ENCODE peak calls at places on chromosomes 5 and 9, in seven cellular contexts. Y, K, B, L, O, J and W are unnamed samples.

GRCh38 chr5:127088226-127088625 is 14.9 kb upstream of the C5orf63 start:
- DNase-seq in Y (no peak), K (no peak), B (no peak), L (no peak), O (no peak), J (no peak), W (no peak)

GRCh38 chr5:115086473-115086872 is 83.2 kb downstream of the TRIM36 start:
- DNase-seq in Y (no peak), K (no peak), B (no peak), L (no peak), O (no peak), J (no peak), W (no peak)

GRCh38 chr5:125408582-125409069 is 662.2 kb upstream of the ZNF608 start:
- DNase-seq in Y (no peak), K (no peak), B (peak; percentile 27), L (no peak), O (no peak), J (no peak), W (no peak)

GRCh38 chr5:16582081-16582480 is 34.7 kb downstream of the RETREG1 start:
- DNase-seq in Y (no peak), K (no peak), B (no peak), L (no peak), O (no peak), J (no peak), W (no peak)

GRCh38 chr9:93969328-93969661 is 14.1 kb upstream of the BARX1 start:
- DNase-seq in Y (no peak), K (no peak), B (no peak), L (no peak), O (no peak), J (no peak), W (no peak)

GRCh38 chr5:178227929-178228328 is 4.7 kb downstream of the PHYKPL start:
- DNase-seq in Y (no peak), K (no peak), B (no peak), L (no peak), O (no peak), J (no peak), W (no peak)

GRCh38 chr9:68648971-68649370 is 56.1 kb upstream of the PIP5K1B start:
- DNase-seq in Y (no peak), K (no peak), B (no peak), L (no peak), O (no peak), J (no peak), W (no peak)

GRCh38 chr9:33287087-33287490 is 3.2 kb upstream of the NFX1 start:
- DNase-seq in Y (peak; percentile 65), K (peak; percentile 42), B (peak; percentile 46), L (peak; percentile 67), O (peak; percentile 43), J (no peak), W (peak; percentile 82)

GRCh38 chr5:66540078-66540477 is 56.1 kb upstream of the MAST4 start:
- DNase-seq in Y (no peak), K (no peak), B (no peak), L (no peak), O (no peak), J (no peak), W (no peak)

GRCh38 chr5:13987843-13988464 is 43.5 kb upstream of the DNAH5 start:
- DNase-seq in Y (peak; percentile 73), K (peak; percentile 69), B (peak; percentile 42), L (peak; percentile 37), O (peak; percentile 60), J (no peak), W (peak; percentile 63)

GRCh38 chr5:13989832-13990231 is 45.3 kb upstream of the DNAH5 start:
- DNase-seq in Y (no peak), K (no peak), B (no peak), L (no peak), O (no peak), J (no peak), W (no peak)

GRCh38 chr5:13992795-13993194 is 48.3 kb upstream of the DNAH5 start:
- DNase-seq in Y (no peak), K (no peak), B (no peak), L (no peak), O (no peak), J (no peak), W (no peak)

GRCh38 chr5:13991365-13991764 is 46.9 kb upstream of the DNAH5 start:
- DNase-seq in Y (no peak), K (no peak), B (no peak), L (no peak), O (no peak), J (no peak), W (no peak)

DNA sequence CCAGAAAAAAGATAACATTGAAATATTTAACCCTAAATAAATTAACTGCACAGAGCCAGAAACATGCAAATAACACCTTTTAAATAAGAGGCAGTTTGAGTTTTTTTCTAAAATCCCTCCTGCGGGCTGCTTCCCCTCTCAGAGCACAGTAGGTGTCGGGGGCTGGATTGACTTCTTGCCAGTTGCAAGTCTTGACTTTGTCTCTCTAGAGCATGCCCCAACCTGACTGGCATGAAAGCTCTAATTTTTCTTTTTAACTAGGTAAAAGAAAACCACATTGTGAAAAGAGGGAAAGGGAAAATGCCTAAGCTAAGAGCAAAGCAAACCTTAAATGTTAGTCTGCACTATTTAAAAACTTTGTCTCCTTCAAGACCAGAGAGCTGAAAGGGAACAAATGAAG is 46.4 kb upstream of the DNAH5 start:
- DNase-seq in Y (no peak), K (no peak), B (no peak), L (no peak), O (no peak), J (no peak), W (no peak)
- TF ChIP-seq JUND in Y (no peak), K (no peak), B (no peak), L (no peak), O (no peak), J (no peak), W (no peak)

GRCh38 chr9:20322212-20322611 is 300.1 kb downstream of the MLLT3 start:
- DNase-seq in Y (no peak), K (no peak), B (no peak), L (no peak), O (no peak), J (no peak), W (no peak)

GRCh38 chr9:20320921-20321320 is 301.4 kb downstream of the MLLT3 start:
- DNase-seq in Y (no peak), K (no peak), B (no peak), L (no peak), O (no peak), J (no peak), W (peak; percentile 66)

GRCh38 chr9:20319241-20319640 is 303.1 kb downstream of the MLLT3 start:
- DNase-seq in Y (no peak), K (no peak), B (no peak), L (no peak), O (no peak), J (no peak), W (peak; percentile 79)

GRCh38 chr9:20319641-20320337 is 302.5 kb downstream of the MLLT3 start:
- DNase-seq in Y (no peak), K (no peak), B (peak; percentile 8), L (no peak), O (no peak), J (no peak), W (no peak)

DNA sequence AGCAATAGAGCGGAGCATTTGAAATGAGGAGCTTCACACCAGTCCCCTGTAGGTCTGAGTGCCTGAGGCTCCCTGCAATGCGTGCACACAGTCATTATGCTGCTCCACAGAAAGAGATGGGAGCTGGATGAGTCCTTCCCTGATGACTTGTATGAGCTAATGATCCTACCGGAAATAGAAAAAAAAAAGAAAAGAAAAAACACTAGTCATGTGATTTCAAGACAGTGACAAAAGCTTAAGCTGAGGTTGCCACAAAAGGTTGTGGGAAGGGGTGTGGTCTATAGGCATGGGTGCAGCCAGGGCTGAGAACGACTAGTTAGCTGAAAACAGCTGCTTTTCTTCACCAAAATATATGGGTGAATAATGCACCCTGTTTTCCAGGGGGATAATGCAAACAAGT is 300.6 kb downstream of the MLLT3 start:
- DNase-seq in Y (no peak), K (no peak), B (no peak), L (no peak), O (no peak), J (no peak), W (no peak)
- TF ChIP-seq JUND in Y (no peak), K (no peak), B (no peak), L (no peak), O (no peak), J (no peak), W (no peak)

GRCh38 chr5:59358497-59358896 is 535.0 kb downstream of the PDE4D start:
- DNase-seq in Y (peak; percentile 15), K (no peak), B (no peak), L (no peak), O (no peak), J (no peak), W (no peak)

GRCh38 chr5:59360130-59360555 is 533.4 kb downstream of the PDE4D start:
- DNase-seq in Y (no peak), K (no peak), B (no peak), L (no peak), O (no peak), J (no peak), W (no peak)

GRCh38 chr5:59358005-59358404 is 535.5 kb downstream of the PDE4D start:
- DNase-seq in Y (no peak), K (no peak), B (no peak), L (no peak), O (no peak), J (no peak), W (no peak)

GRCh38 chr5:59356813-59357381 is 536.6 kb downstream of the PDE4D start:
- DNase-seq in Y (no peak), K (peak; percentile 6), B (no peak), L (no peak), O (peak; percentile 56), J (no peak), W (no peak)

GRCh38 chr5:59357421-59357977 is 536.0 kb downstream of the PDE4D start:
- DNase-seq in Y (no peak), K (peak; percentile 4), B (no peak), L (no peak), O (no peak), J (no peak), W (no peak)
- TF ChIP-seq JUND in Y (no peak), K (no peak), B (no peak), L (no peak), O (no peak), J (no peak), W (no peak)

GRCh38 chr5:73966411-73966810 is 340.4 kb downstream of the ARHGEF28 start:
- DNase-seq in Y (no peak), K (no peak), B (no peak), L (no peak), O (no peak), J (no peak), W (no peak)

GRCh38 chr5:73964352-73964751 is 338.4 kb downstream of the ARHGEF28 start:
- DNase-seq in Y (no peak), K (no peak), B (no peak), L (no peak), O (no peak), J (no peak), W (no peak)

GRCh38 chr5:73960023-73960422 is 334.0 kb downstream of the ARHGEF28 start:
- DNase-seq in Y (no peak), K (no peak), B (no peak), L (no peak), O (no peak), J (no peak), W (no peak)

GRCh38 chr5:73960426-73960825 is 334.4 kb downstream of the ARHGEF28 start:
- DNase-seq in Y (no peak), K (no peak), B (no peak), L (no peak), O (no peak), J (no peak), W (no peak)

DNA sequence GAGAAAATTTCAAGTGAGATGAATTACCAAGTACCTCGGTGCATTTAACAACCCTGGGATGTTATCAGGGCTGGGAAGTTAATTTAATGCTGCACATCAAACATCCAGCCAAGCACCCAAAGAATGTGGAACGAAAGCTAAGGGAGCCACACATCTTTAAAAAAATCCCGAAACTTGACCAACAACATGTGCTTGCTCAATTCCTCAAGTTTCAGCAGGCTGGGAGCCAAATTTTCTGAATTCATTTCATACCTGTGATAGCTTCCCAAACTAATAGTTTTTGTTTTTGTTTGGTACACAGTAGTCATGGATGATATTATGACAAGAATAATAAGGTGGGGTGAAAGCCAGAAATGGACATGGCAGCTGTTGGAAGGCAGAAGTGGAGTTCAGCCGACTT is 337.0 kb downstream of the ARHGEF28 start:
- DNase-seq in Y (no peak), K (no peak), B (no peak), L (no peak), O (no peak), J (no peak), W (no peak)
- TF ChIP-seq JUND in Y (no peak), K (no peak), B (no peak), L (no peak), O (no peak), J (no peak), W (no peak)